ENCODE peak calls at places on chromosome 15, in four cellular contexts. C is naive thymus-derived CD4-positive, alpha-beta T cell; V is IMR-90; M is endothelial cell. Q is an unnamed sample.

GRCh38 chr15:73389971-73390544 is 21.3 kb upstream of the HCN4 start:
- DNase-seq in C (no peak), V (peak), M (no peak), Q (no peak)

GRCh38 chr15:70474682-70475438 is 288.5 kb downstream of the UACA start:
- DNase-seq in C (peak), V (peak), M (no peak), Q (no peak)

GRCh38 chr15:89002281-89002761 is 85.9 kb upstream of the ABHD2 start:
- DNase-seq in C (no peak), V (peak), M (no peak), Q (no peak)

GRCh38 chr15:57680021-57680420 is 26.5 kb upstream of the POLR2M start:
- DNase-seq in C (no peak), V (peak), M (no peak), Q (no peak)

GRCh38 chr15:36598529-36599177 is 19.2 kb downstream of the CDIN1 start:
- DNase-seq in C (no peak), V (peak), M (no peak), Q (no peak)

GRCh38 chr15:85563328-85563727 is 182.9 kb downstream of the AKAP13 start:
- DNase-seq in C (no peak), V (peak), M (no peak), Q (no peak)

GRCh38 chr15:29864501-29864900 is 42.2 kb upstream of the TJP1 start:
- DNase-seq in C (no peak), V (no peak), M (peak), Q (no peak)

GRCh38 chr15:58224068-58224467 is 85.9 kb downstream of the AQP9 start:
- DNase-seq in C (no peak), V (no peak), M (no peak), Q (no peak)

GRCh38 chr15:73930371-73930770 is 4.1 kb downstream of the LOXL1 start:
- DNase-seq in C (no peak), V (peak), M (no peak), Q (no peak)

GRCh38 chr15:69647160-69647513 is 194.5 kb downstream of the RPLP1 start:
- DNase-seq in C (no peak), V (no peak), M (no peak), Q (no peak)

GRCh38 chr15:66648588-66648987 is 53.4 kb upstream of the SMAD6 start:
- DNase-seq in C (no peak), V (no peak), M (no peak), Q (no peak)

GRCh38 chr15:47300596-47300995 is 416.7 kb upstream of the SEMA6D start:
- DNase-seq in C (no peak), V (no peak), M (no peak), Q (no peak)

GRCh38 chr15:66849746-66850077 is 147.7 kb downstream of the SMAD6 start:
- DNase-seq in C (no peak), V (no peak), M (no peak), Q (no peak)

GRCh38 chr15:32717290-32718081 is at the start of gene GREM1:
- DNase-seq in C (no peak), V (peak), M (peak), Q (no peak)

GRCh38 chr15:67917037-67917436 is 77.2 kb upstream of the RNU6-1 start:
- DNase-seq in C (no peak), V (no peak), M (no peak), Q (no peak)

GRCh38 chr15:49145651-49146609 is 9.5 kb downstream of the COPS2 start:
- DNase-seq in C (peak), V (peak), M (peak), Q (peak)

GRCh38 chr15:62901087-62901486 is 141.5 kb upstream of the TPM1 start:
- DNase-seq in C (no peak), V (no peak), M (no peak), Q (no peak)

GRCh38 chr15:82554857-82555256 is 14.6 kb upstream of the RPS17 start:
- DNase-seq in C (no peak), V (no peak), M (no peak), Q (no peak)

GRCh38 chr15:25439456-25439836 is 622 bp upstream of the UBE3A start:
- DNase-seq in C (no peak), V (peak), M (no peak), Q (peak)

GRCh38 chr15:98649621-98649995 is 1.3 kb downstream of the IGF1R start:
- DNase-seq in C (peak), V (no peak), M (peak), Q (no peak)

GRCh38 chr15:61069369-61070075 is 159.6 kb downstream of the RORA start:
- DNase-seq in C (no peak), V (peak), M (peak), Q (no peak)

GRCh38 chr15:29708519-29708918 is 113.7 kb downstream of the TJP1 start:
- DNase-seq in C (no peak), V (no peak), M (no peak), Q (no peak)

GRCh38 chr15:20356444-20357138 is 185.0 kb downstream of the GOLGA6L6 start:
- DNase-seq in C (peak), V (no peak), M (no peak), Q (peak)

GRCh38 chr15:70012895-70013294 is 84.8 kb downstream of the TLE3 start:
- DNase-seq in C (no peak), V (no peak), M (no peak), Q (no peak)

GRCh38 chr15:28921925-28922711 is 36.3 kb downstream of the APBA2 start:
- DNase-seq in C (no peak), V (no peak), M (no peak), Q (peak)

GRCh38 chr15:26971303-26972018 is 480 bp downstream of the GABRG3 start:
- DNase-seq in C (no peak), V (no peak), M (peak), Q (no peak)

GRCh38 chr15:44633603-44634002 is 29.9 kb downstream of the SPG11 start:
- DNase-seq in C (no peak), V (peak), M (no peak), Q (no peak)

GRCh38 chr15:98694153-98694552 is 45.8 kb downstream of the IGF1R start:
- DNase-seq in C (no peak), V (no peak), M (no peak), Q (no peak)

GRCh38 chr15:39491115-39491916 is 89.6 kb upstream of the THBS1 start:
- DNase-seq in C (no peak), V (no peak), M (no peak), Q (no peak)

GRCh38 chr15:63371297-63371918 is 10.2 kb downstream of the CA12 start:
- DNase-seq in C (no peak), V (peak), M (no peak), Q (no peak)

GRCh38 chr15:95857124-95857757 is 473.3 kb upstream of the NR2F2 start:
- DNase-seq in C (no peak), V (peak), M (no peak), Q (no peak)

GRCh38 chr15:77974098-77974414 is 103.5 kb downstream of the TBC1D2B start:
- DNase-seq in C (no peak), V (peak), M (no peak), Q (no peak)

GRCh38 chr15:74541494-74542191 is 623 bp downstream of the ARID3B start:
- DNase-seq in C (peak), V (peak), M (peak), Q (peak)

Q was measured in Karpas-422.